ENCODE peak calls at places on chromosomes 7 and 10, in four cellular contexts. Y, G, E and M are unnamed samples.

GRCh38 chr7:50594136-50594535 is 28.9 kb upstream of the DDC start:
- DNase-seq in Y (no peak), G (no peak), E (no peak), M (no peak)

GRCh38 chr10:43389867-43390266 is 18.4 kb downstream of the FXYD4 start:
- DNase-seq in E (no peak), Y (no peak), G (peak), M (no peak)

GRCh38 chr7:3520206-3520605 is 219.2 kb downstream of the SDK1 start:
- DNase-seq in E (peak), Y (no peak), G (no peak), M (no peak)

GRCh38 chr10:31075434-31075833 is 43.8 kb upstream of the ZNF438 start:
- DNase-seq in Y (no peak), E (no peak), G (no peak), M (no peak)

GRCh38 chr10:93160829-93161228 is 87.1 kb downstream of the CYP26A1 start:
- DNase-seq in Y (no peak), E (no peak), G (no peak), M (no peak)

GRCh38 chr7:35875292-35875691 is 74.4 kb downstream of the SEPTIN7 start:
- DNase-seq in G (no peak), Y (no peak), E (no peak), M (no peak)

GRCh38 chr10:132507956-132508490 is 29.6 kb upstream of the INPP5A start:
- DNase-seq in E (no peak), G (no peak), Y (no peak), M (no peak)

GRCh38 chr10:93220315-93221170 is 146.8 kb downstream of the CYP26A1 start:
- DNase-seq in E (no peak), G (peak), Y (no peak), M (no peak)

GRCh38 chr7:537911-538634 is 18.4 kb upstream of the PDGFA start:
- DNase-seq in E (peak), Y (peak), G (no peak), M (peak)

GRCh38 chr10:89032141-89032814 is 41.7 kb downstream of the FAS start:
- DNase-seq in Y (peak), G (peak), E (no peak), M (peak)

GRCh38 chr10:77505431-77506334 is 131.9 kb downstream of the KCNMA1 start:
- DNase-seq in Y (peak), G (no peak), E (no peak), M (peak)

GRCh38 chr10:103441206-103441605 is 11.0 kb downstream of the CALHM2 start:
- DNase-seq in G (no peak), Y (no peak), E (no peak), M (no peak)

GRCh38 chr10:79331709-79332108 is 15.6 kb upstream of the PPIF start:
- DNase-seq in Y (no peak), E (no peak), G (peak), M (no peak)

DNA sequence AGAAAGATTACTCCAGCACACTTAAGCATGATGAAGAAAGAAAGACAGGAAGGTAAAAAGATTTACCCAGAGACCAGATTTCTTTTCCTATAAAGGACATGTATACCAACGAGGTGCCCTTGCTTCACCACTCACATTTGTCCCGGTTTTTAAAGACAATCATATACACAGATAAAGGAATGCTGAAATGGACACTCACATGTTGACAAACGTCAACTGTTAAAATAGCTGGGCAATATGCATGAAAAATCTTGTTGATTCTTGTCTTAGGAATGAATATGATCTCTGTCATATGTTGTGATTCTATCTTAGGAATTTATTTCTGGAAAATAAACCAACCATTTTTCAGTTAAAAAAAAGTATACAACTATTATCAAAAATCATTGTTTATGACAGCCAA is 158.2 kb downstream of the SRPK2 start:
- DNase-seq in G (no peak), Y (no peak), E (no peak), M (no peak)
- H3K4me3 ChIP-seq in G (no peak), Y (no peak), E (no peak), M (no peak)

GRCh38 chr10:44589931-44590330 is 205.0 kb upstream of the CXCL12 start:
- DNase-seq in E (no peak), G (no peak), Y (no peak), M (no peak)
- TF ChIP-seq TCF7L2 in E (no peak), G (no peak), Y (no peak), M (no peak)

GRCh38 chr7:99733448-99733847 is 1.5 kb downstream of the CYP3A7 start:
- DNase-seq in E (peak), Y (no peak), G (peak), M (no peak)
- TF ChIP-seq CTCF in E (peak), Y (peak), G (peak), M (peak)

GRCh38 chr7:76131872-76132271 is 69.8 kb upstream of the SRRM3 start:
- DNase-seq in Y (no peak), E (no peak), G (no peak), M (no peak)
- H3K4me3 ChIP-seq in Y (no peak), E (no peak), G (no peak), M (no peak)

GRCh38 chr7:13879994-13880686 is 109.3 kb downstream of the ETV1 start:
- DNase-seq in E (no peak), G (no peak), Y (peak), M (no peak)
- TF ChIP-seq TCF7L2 in E (no peak), G (no peak), Y (no peak), M (no peak)

GRCh38 chr10:117324367-117324766 is 50.9 kb downstream of the PDZD8 start:
- DNase-seq in Y (no peak), E (no peak), G (no peak), M (no peak)

GRCh38 chr10:117322258-117322657 is 53.0 kb downstream of the PDZD8 start:
- DNase-seq in Y (no peak), E (no peak), G (no peak), M (no peak)

GRCh38 chr10:117320050-117320665 is 55.1 kb downstream of the PDZD8 start:
- DNase-seq in E (peak), G (peak), Y (no peak), M (no peak)

GRCh38 chr10:117313641-117314040 is 61.6 kb downstream of the PDZD8 start:
- DNase-seq in G (no peak), E (no peak), Y (no peak), M (no peak)

DNA sequence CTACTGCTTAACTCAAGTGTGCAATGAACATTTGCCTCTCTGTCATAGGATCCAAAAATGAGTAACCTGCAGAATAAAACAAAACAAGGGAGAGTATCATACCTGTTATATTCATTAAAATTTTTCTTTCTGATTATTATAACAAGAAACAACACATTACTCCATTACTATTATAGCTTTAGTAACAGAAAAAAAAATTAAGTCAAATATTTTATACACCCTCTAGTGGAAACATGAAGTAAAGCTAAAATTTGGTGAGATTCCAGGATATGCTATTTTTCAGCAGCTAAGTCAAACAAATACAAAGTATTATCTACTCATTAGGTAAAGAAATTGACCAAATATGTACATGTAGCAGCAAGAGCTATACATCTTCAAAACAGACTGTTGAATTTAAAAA is 56.3 kb downstream of the PDZD8 start:
- DNase-seq in E (no peak), G (no peak), Y (no peak), M (no peak)
- TF ChIP-seq CTCF in E (peak), G (peak), Y (peak), M (peak)

GRCh38 chr7:19772323-19772722 is 1.1 kb downstream of the TMEM196 start:
- DNase-seq in G (no peak), E (no peak), Y (no peak), M (no peak)
- H3K4me3 ChIP-seq in G (no peak), E (no peak), Y (no peak), M (peak)